ENCODE peak calls at places on chromosomes 5 and 9, in four cellular contexts. One of them, this sample, is unnamed.

GRCh38 chr5:79059674-79060073 is 9.8 kb downstream of the DMGDH start:
- DNase-seq in H4: no peak
- DNase-seq in lung: no peak
- DNase-seq in HFF-Myc: no peak
- DNase-seq in this sample: no peak

GRCh38 chr9:35112257-35113020 is 3.2 kb downstream of the ATOSB start:
- DNase-seq in HFF-Myc: no peak
- DNase-seq in lung: no peak
- DNase-seq in H4: no peak
- DNase-seq in this sample: no peak

GRCh38 chr5:143349127-143349526 is 54.4 kb downstream of the NR3C1 start:
- DNase-seq in lung: no peak
- DNase-seq in H4: no peak
- DNase-seq in HFF-Myc: no peak
- DNase-seq in this sample: no peak

GRCh38 chr5:136133416-136134383 is 1.1 kb downstream of the SMAD5 start:
- DNase-seq in H4: peak
- DNase-seq in lung: peak
- DNase-seq in HFF-Myc: no peak
- DNase-seq in this sample: peak

GRCh38 chr5:52725065-52725746 is 62.5 kb upstream of the ITGA1 start:
- DNase-seq in H4: no peak
- DNase-seq in lung: peak
- DNase-seq in HFF-Myc: no peak
- DNase-seq in this sample: peak

GRCh38 chr5:33824516-33825195 is 67.1 kb downstream of the ADAMTS12 start:
- DNase-seq in lung: no peak
- DNase-seq in HFF-Myc: no peak
- DNase-seq in H4: peak
- DNase-seq in this sample: peak

GRCh38 chr9:94108584-94108983 is 24.3 kb downstream of the PTPDC1 start:
- DNase-seq in H4: no peak
- DNase-seq in lung: no peak
- DNase-seq in HFF-Myc: no peak
- DNase-seq in this sample: no peak

GRCh38 chr5:146751781-146752401 is 126.7 kb downstream of the PPP2R2B start:
- DNase-seq in lung: no peak
- DNase-seq in H4: no peak
- DNase-seq in HFF-Myc: no peak
- DNase-seq in this sample: peak

GRCh38 chr5:35487255-35488035 is 130.2 kb upstream of the SPEF2 start:
- DNase-seq in HFF-Myc: no peak
- DNase-seq in H4: peak
- DNase-seq in lung: no peak
- DNase-seq in this sample: no peak

GRCh38 chr9:6927838-6928237 is 170.1 kb downstream of the KDM4C start:
- DNase-seq in lung: no peak
- DNase-seq in HFF-Myc: no peak
- DNase-seq in H4: no peak
- DNase-seq in this sample: no peak

GRCh38 chr5:39013938-39014337 is 60.3 kb downstream of the RICTOR start:
- DNase-seq in lung: no peak
- DNase-seq in H4: no peak
- DNase-seq in HFF-Myc: no peak
- DNase-seq in this sample: no peak

GRCh38 chr5:112419050-112419595 is at the start of gene EPB41L4A:
- DNase-seq in lung: no peak
- DNase-seq in HFF-Myc: no peak
- DNase-seq in H4: no peak
- DNase-seq in this sample: peak

GRCh38 chr9:106023455-106023854 is 329.1 kb downstream of the TMEM38B start:
- DNase-seq in H4: no peak
- DNase-seq in HFF-Myc: no peak
- DNase-seq in lung: no peak
- DNase-seq in this sample: no peak

GRCh38 chr5:124453221-124454032 is 293.0 kb downstream of the ZNF608 start:
- DNase-seq in HFF-Myc: no peak
- DNase-seq in H4: peak
- DNase-seq in lung: no peak
- DNase-seq in this sample: no peak

GRCh38 chr5:116303810-116304209 is 219.0 kb downstream of the COMMD10 start:
- DNase-seq in H4: no peak
- DNase-seq in lung: no peak
- DNase-seq in HFF-Myc: no peak
- DNase-seq in this sample: peak

GRCh38 chr5:91359957-91360609 is 23.0 kb downstream of the ARRDC3 start:
- DNase-seq in lung: no peak
- DNase-seq in HFF-Myc: no peak
- DNase-seq in H4: no peak
- DNase-seq in this sample: no peak

GRCh38 chr5:2913306-2913705 is 161.8 kb upstream of the IRX2 start:
- DNase-seq in lung: peak
- DNase-seq in HFF-Myc: no peak
- DNase-seq in H4: no peak
- DNase-seq in this sample: no peak

GRCh38 chr5:65307088-65307487 is 174.6 kb downstream of the ADAMTS6 start:
- DNase-seq in lung: no peak
- DNase-seq in HFF-Myc: no peak
- DNase-seq in H4: no peak
- DNase-seq in this sample: no peak

GRCh38 chr9:131049829-131050715 is 41.1 kb downstream of the LAMC3 start:
- DNase-seq in lung: no peak
- DNase-seq in H4: no peak
- DNase-seq in HFF-Myc: no peak
- DNase-seq in this sample: no peak

GRCh38 chr5:3656803-3657202 is 61.2 kb downstream of the IRX1 start:
- DNase-seq in lung: no peak
- DNase-seq in H4: no peak
- DNase-seq in HFF-Myc: no peak
- DNase-seq in this sample: no peak

GRCh38 chr5:170907758-170908157 is 45.9 kb downstream of the RANBP17 start:
- DNase-seq in lung: no peak
- DNase-seq in HFF-Myc: peak
- DNase-seq in H4: no peak
- DNase-seq in this sample: no peak

GRCh38 chr9:127131871-127132270 is 9.4 kb upstream of the ANGPTL2 start:
- DNase-seq in lung: no peak
- DNase-seq in HFF-Myc: no peak
- DNase-seq in H4: peak
- DNase-seq in this sample: no peak

GRCh38 chr5:138829341-138829740 is 45.8 kb downstream of the LRRTM2 start:
- DNase-seq in HFF-Myc: no peak
- DNase-seq in lung: no peak
- DNase-seq in H4: no peak
- DNase-seq in this sample: no peak

GRCh38 chr5:141783599-141784296 is 94.5 kb downstream of the PCDH1 start:
- DNase-seq in lung: no peak
- DNase-seq in H4: no peak
- DNase-seq in HFF-Myc: no peak
- DNase-seq in this sample: no peak

GRCh38 chr9:4293293-4293931 is 6.5 kb downstream of the GLIS3 start:
- DNase-seq in HFF-Myc: peak
- DNase-seq in H4: peak
- DNase-seq in lung: no peak
- DNase-seq in this sample: no peak

GRCh38 chr5:123211084-123211483 is 122.0 kb downstream of the PRDM6 start:
- DNase-seq in HFF-Myc: no peak
- DNase-seq in lung: no peak
- DNase-seq in H4: no peak
- DNase-seq in this sample: no peak

GRCh38 chr9:136779808-136780207 is 11.3 kb upstream of the TMEM141 start:
- DNase-seq in H4: no peak
- DNase-seq in lung: no peak
- DNase-seq in HFF-Myc: no peak
- DNase-seq in this sample: no peak

GRCh38 chr5:20166496-20166895 is 178.5 kb upstream of the CDH18 start:
- DNase-seq in HFF-Myc: no peak
- DNase-seq in H4: peak
- DNase-seq in lung: no peak
- DNase-seq in this sample: no peak

GRCh38 chr9:100440071-100440470 is 13.1 kb downstream of the MSANTD3 start:
- DNase-seq in lung: peak
- DNase-seq in HFF-Myc: no peak
- DNase-seq in H4: no peak
- DNase-seq in this sample: no peak

GRCh38 chr9:135566552-135566951 is 5.0 kb downstream of the PAEP start:
- DNase-seq in lung: no peak
- DNase-seq in H4: no peak
- DNase-seq in HFF-Myc: no peak
- DNase-seq in this sample: no peak

GRCh38 chr9:14515564-14516198 is 177.6 kb downstream of the ZDHHC21 start:
- DNase-seq in HFF-Myc: no peak
- DNase-seq in lung: no peak
- DNase-seq in H4: no peak
- DNase-seq in this sample: no peak

This sample was measured in mucosa of gallbladder.